ENCODE peak calls at places on chromosomes 1 and 21, in seven cellular contexts. V, B, K, Y, S, A and M are unnamed samples.

GRCh38 chr1:38235705-38236104 is 189.1 kb upstream of the POU3F1 start:
- DNase-seq in V (no peak), B (no peak), K (no peak), Y (no peak), S (no peak), A (no peak), M (no peak)

GRCh38 chr1:234683856-234684632 is 74.1 kb upstream of the IRF2BP2 start:
- DNase-seq in V (no peak), B (no peak), K (peak; percentile 19), Y (no peak), S (no peak), A (peak; percentile 97), M (peak; percentile 29)

GRCh38 chr1:62040450-62040849 is 154.2 kb upstream of the L1TD1 start:
- DNase-seq in V (no peak), B (no peak), K (no peak), Y (no peak), S (no peak), A (no peak), M (no peak)

GRCh38 chr1:231387770-231388669 is 34.1 kb downstream of the EGLN1 start:
- DNase-seq in V (no peak), B (no peak), K (no peak), Y (no peak), S (no peak), A (no peak), M (no peak)

GRCh38 chr1:232998138-232998537 is 47.7 kb downstream of the NTPCR start:
- DNase-seq in V (no peak), B (no peak), K (no peak), Y (no peak), S (no peak), A (no peak), M (no peak)

GRCh38 chr1:228009116-228009827 is 2.5 kb downstream of the WNT3A start:
- DNase-seq in V (peak; percentile 11), B (no peak), K (no peak), Y (no peak), S (peak; percentile 24), A (no peak), M (no peak)

GRCh38 chr1:183920651-183921050 is 115.7 kb downstream of the RGL1 start:
- DNase-seq in V (no peak), B (no peak), K (no peak), Y (no peak), S (no peak), A (no peak), M (no peak)

GRCh38 chr1:19563336-19564097 is 78.2 kb upstream of the CAPZB start:
- DNase-seq in V (no peak), B (no peak), K (no peak), Y (no peak), S (no peak), A (no peak), M (no peak)

GRCh38 chr1:154422521-154422920 is 17.4 kb downstream of the IL6R start:
- DNase-seq in V (no peak), B (no peak), K (no peak), Y (no peak), S (no peak), A (no peak), M (no peak)

GRCh38 chr1:212699104-212699838 is 369 bp downstream of the BATF3 start:
- DNase-seq in V (peak; percentile 78), B (peak; percentile 33), K (peak; percentile 27), Y (no peak), S (peak; percentile 78), A (peak; percentile 16), M (no peak)

GRCh38 chr1:236007781-236008180 is 57.1 kb downstream of the NID1 start:
- DNase-seq in V (no peak), B (no peak), K (no peak), Y (no peak), S (no peak), A (no peak), M (no peak)

GRCh38 chr1:31155216-31155806 is 84.4 kb downstream of the NKAIN1 start:
- DNase-seq in V (peak; percentile 95), B (peak; percentile 31), K (no peak), Y (no peak), S (peak; percentile 90), A (peak; percentile 65), M (peak; percentile 80)

GRCh38 chr1:219317762-219318353 is 144.2 kb downstream of the LYPLAL1 start:
- DNase-seq in V (no peak), B (no peak), K (no peak), Y (no peak), S (no peak), A (peak; percentile 83), M (peak; percentile 27)

GRCh38 chr1:112707217-112708001 is 482 bp upstream of the RHOC start:
- DNase-seq in V (peak; percentile 88), B (peak; percentile 74), K (peak; percentile 75), Y (no peak), S (peak; percentile 96), A (peak; percentile 83), M (peak; percentile 87)

GRCh38 chr21:31235671-31236450 is 108.2 kb downstream of the TIAM1 start:
- DNase-seq in V (no peak), B (no peak), K (no peak), Y (no peak), S (no peak), A (no peak), M (peak; percentile 70)

GRCh38 chr1:3066250-3066711 is 2.7 kb upstream of the PRDM16 start:
- DNase-seq in V (no peak), B (no peak), K (no peak), Y (no peak), S (peak; percentile 71), A (peak; percentile 59), M (peak; percentile 59)

GRCh38 chr1:245995474-245995873 is 511.6 kb downstream of the SMYD3 start:
- DNase-seq in V (no peak), B (no peak), K (no peak), Y (no peak), S (peak; percentile 84), A (no peak), M (no peak)

GRCh38 chr1:170619167-170620030 is 44.5 kb upstream of the PRRX1 start:
- DNase-seq in V (no peak), B (no peak), K (no peak), Y (no peak), S (no peak), A (no peak), M (peak; percentile 24)

GRCh38 chr1:183769956-183770815 is 34.7 kb upstream of the RGL1 start:
- DNase-seq in V (no peak), B (no peak), K (no peak), Y (no peak), S (no peak), A (no peak), M (no peak)

GRCh38 chr1:228276901-228277490 is 69.2 kb downstream of the OBSCN start:
- DNase-seq in V (no peak), B (no peak), K (no peak), Y (no peak), S (no peak), A (no peak), M (no peak)

GRCh38 chr1:177448652-177449351 is 278.0 kb downstream of the BRINP2 start:
- DNase-seq in V (no peak), B (no peak), K (no peak), Y (no peak), S (no peak), A (no peak), M (no peak)

GRCh38 chr1:150578278-150579109 is 916 bp downstream of the MCL1 start:
- DNase-seq in V (peak; percentile 30), B (no peak), K (no peak), Y (no peak), S (peak; percentile 27), A (peak; percentile 72), M (peak; percentile 71)
- TF ChIP-seq JUND in V (peak; percentile 82), B (peak; percentile 77), K (peak; percentile 64), Y (no peak), S (peak; percentile 87), A (peak; percentile 73), M (peak; percentile 26)

DNA sequence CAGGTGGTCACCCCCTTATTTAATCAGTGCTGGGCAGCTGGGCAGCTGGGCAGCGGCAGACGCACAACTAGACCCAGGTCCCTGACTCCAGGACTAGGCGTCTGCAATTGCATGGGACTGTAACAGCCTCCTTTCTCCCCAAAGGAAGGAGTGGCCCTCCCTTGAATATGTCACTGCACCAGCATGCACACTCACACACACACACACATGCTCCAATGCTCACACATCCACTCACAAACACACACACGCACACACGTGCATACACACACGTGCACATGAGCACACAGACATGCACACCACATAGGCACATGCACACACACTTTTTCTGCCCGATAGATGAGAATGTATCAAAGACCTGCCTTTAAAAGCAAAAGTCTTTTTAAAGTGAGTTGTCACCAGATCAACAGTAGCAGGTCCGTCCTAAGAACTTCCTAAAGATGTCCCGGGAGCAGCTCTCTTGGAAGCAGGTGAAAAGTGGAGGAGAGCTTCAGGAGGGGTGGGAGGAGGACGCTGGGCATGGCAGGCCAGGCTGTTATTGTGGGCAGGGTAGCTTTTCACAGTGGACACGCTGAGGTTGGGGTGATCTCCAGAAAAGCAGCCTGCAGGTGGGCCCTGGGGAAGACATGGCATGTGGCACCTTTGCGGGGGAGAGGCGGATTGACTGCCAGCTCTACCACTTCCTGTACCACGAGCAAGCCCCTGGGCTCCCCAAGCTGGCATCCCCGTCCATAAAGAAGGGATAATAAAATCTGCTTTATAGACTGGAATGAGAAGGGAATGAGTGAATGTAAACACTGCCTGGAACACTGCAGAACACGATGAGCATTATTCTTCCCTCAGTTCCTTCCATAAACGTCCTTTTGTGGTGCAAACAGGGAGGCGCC is 1.7 kb downstream of the PDE9A start:
- DNase-seq in V (no peak), B (no peak), K (no peak), Y (no peak), S (no peak), A (no peak), M (no peak)
- TF ChIP-seq JUND in V (no peak), B (no peak), K (no peak), Y (no peak), S (no peak), A (no peak), M (no peak)

DNA sequence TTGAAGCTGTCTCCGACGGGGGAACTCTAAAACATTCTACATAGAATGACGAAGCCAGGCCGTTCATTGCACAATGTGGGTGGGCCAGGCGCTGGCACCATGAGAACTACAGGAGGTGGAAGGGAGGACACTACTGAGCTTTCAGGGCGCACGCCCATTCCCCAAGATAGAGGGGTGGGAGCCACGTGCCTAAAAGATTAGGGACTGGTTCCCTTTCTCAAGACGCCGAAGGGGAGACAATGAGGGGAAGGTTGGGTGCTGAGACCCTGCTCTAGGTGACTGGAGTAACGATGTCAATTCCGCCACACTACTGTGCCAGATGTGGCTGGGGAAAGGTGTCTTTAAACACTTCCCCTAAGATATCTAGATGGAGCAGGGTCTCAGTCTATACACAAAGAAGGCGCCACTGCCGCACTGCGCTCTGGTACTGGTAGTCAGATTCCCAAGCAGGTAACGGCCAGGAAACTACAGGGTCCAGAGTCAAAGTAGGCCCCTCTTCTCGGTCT is 782 bp downstream of the CSDE1 start:
- DNase-seq in V (no peak), B (no peak), K (no peak), Y (no peak), S (peak; percentile 38), A (peak; percentile 49), M (no peak)
- TF ChIP-seq JUND in V (no peak), B (no peak), K (no peak), Y (no peak), S (no peak), A (peak; percentile 16), M (no peak)

DNA sequence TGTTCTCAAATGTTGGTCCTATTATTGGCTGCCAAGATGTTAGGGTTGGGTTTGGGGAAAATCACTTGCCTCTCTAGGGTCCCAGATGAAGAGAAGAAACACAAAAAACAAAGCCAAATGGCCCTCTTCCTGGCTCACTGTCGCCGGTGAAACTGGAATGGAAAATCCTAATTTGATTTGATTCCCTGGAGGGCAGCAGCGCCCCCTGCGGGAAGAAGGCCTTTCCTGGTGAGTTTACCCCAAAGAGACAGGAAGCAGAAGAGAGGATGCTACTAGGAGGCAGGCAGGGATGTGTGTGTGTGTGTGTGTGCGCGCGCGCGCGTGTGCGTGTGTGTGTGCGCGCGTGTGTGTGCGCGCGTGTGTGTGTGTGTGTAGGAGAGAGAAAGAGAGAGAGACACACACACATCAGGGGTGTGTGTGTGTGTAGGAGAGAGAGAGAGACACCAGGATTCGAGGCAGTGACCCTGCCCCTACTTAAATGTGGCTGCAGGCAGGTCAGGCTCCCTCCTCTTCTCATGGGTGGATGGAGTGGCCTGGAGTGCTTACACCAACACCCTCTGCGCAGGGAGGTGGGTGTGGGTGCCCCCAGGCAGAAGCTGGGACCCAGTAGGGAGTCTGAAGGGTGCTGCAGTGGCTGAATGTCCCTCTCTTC is 3.1 kb upstream of the SELENON start:
- DNase-seq in V (peak; percentile 78), B (peak; percentile 65), K (peak; percentile 67), Y (no peak), S (peak; percentile 71), A (peak; percentile 59), M (peak; percentile 72)
- TF ChIP-seq JUND in V (no peak), B (peak; percentile 9), K (no peak), Y (no peak), S (no peak), A (no peak), M (no peak)